ENCODE peak calls at places on chromosomes 3 and 15, in ten cellular contexts. D is kidney; K is T-cell; N is non-pigmented ciliary epithelial cell; H is HCT116; E is activated naive CD4-positive, alpha-beta T cell treated with anti-CD3 and anti-CD28 coated beads, Interleukin-2, amount 50 U/mL, for 72 hours; W is cerebellum; Q is fibroblast of lung; A is T-helper 17 cell; S is SHP77. T is an unnamed sample.

GRCh38 chr15:101320501-101321052 is 25.5 kb upstream of the SNRPA1 start:
- DNase-seq in D (peak), K (peak), N (no peak), H (no peak), E (peak), W (no peak), Q (peak), A (no peak), S (peak), T (no peak)

GRCh38 chr3:64708456-64708855 is 20.7 kb upstream of the ADAMTS9 start:
- DNase-seq in D (no peak), K (no peak), N (no peak), H (no peak), E (no peak), W (no peak), Q (no peak), A (no peak), S (no peak), T (no peak)

GRCh38 chr3:102530443-102531195 is 95.8 kb downstream of the ZPLD1 start:
- DNase-seq in D (no peak), K (no peak), N (no peak), H (no peak), E (no peak), W (no peak), Q (peak), A (no peak), S (no peak), T (peak)

GRCh38 chr15:97189152-97189551 is 771.4 kb upstream of the ARRDC4 start:
- DNase-seq in D (no peak), K (no peak), N (no peak), H (no peak), E (no peak), W (no peak), Q (peak), A (no peak), S (no peak), T (peak)

GRCh38 chr3:146532406-146532805 is 12.0 kb downstream of the PLSCR1 start:
- DNase-seq in D (no peak), K (no peak), N (no peak), H (no peak), E (no peak), W (no peak), Q (no peak), A (no peak), S (no peak), T (no peak)

GRCh38 chr3:45555666-45556065 is 38.9 kb upstream of the LIMD1 start:
- DNase-seq in D (no peak), K (no peak), N (no peak), H (no peak), E (no peak), W (no peak), Q (no peak), A (no peak), S (no peak), T (no peak)

GRCh38 chr3:45659661-45660566 is 29.3 kb upstream of the SACM1L start:
- DNase-seq in D (no peak), K (peak), N (no peak), H (peak), E (peak), W (peak), Q (peak), A (peak), S (peak), T (no peak)

GRCh38 chr15:89122532-89123525 is 34.6 kb downstream of the ABHD2 start:
- DNase-seq in D (no peak), K (no peak), N (no peak), H (no peak), E (no peak), W (no peak), Q (peak), A (no peak), S (no peak), T (peak)

GRCh38 chr3:140922634-140923033 is 19.0 kb upstream of the SLC25A36 start:
- DNase-seq in D (no peak), K (no peak), N (no peak), H (no peak), E (no peak), W (no peak), Q (no peak), A (no peak), S (no peak), T (no peak)

GRCh38 chr3:146493761-146494160 is 24.4 kb upstream of the PLSCR2 start:
- DNase-seq in D (no peak), K (no peak), N (no peak), H (no peak), E (no peak), W (no peak), Q (no peak), A (no peak), S (no peak), T (no peak)

GRCh38 chr15:42151012-42151615 is 5.3 kb downstream of the PLA2G4F start:
- DNase-seq in D (peak), K (no peak), N (no peak), H (no peak), E (no peak), W (no peak), Q (no peak), A (no peak), S (no peak), T (no peak)

GRCh38 chr3:157794771-157795170 is 291.6 kb upstream of the VEPH1 start:
- DNase-seq in D (no peak), K (no peak), N (no peak), H (no peak), E (no peak), W (no peak), Q (peak), A (no peak), S (no peak), T (no peak)

GRCh38 chr3:28788571-28788970 is 439.9 kb upstream of the AZI2 start:
- DNase-seq in D (no peak), K (no peak), N (no peak), H (no peak), E (no peak), W (no peak), Q (no peak), A (no peak), S (no peak), T (no peak)

GRCh38 chr15:77415450-77416448 is 4.2 kb downstream of the PEAK1 start:
- DNase-seq in D (no peak), K (no peak), N (no peak), H (no peak), E (no peak), W (no peak), Q (peak), A (no peak), S (no peak), T (no peak)

GRCh38 chr3:101574388-101575156 is 592 bp downstream of the PCNP start:
- DNase-seq in D (peak), K (peak), N (no peak), H (no peak), E (peak), W (no peak), Q (peak), A (no peak), S (peak), T (peak)

GRCh38 chr3:188923671-188924070 is 248.1 kb upstream of the TPRG1 start:
- DNase-seq in D (no peak), K (no peak), N (no peak), H (no peak), E (no peak), W (no peak), Q (no peak), A (no peak), S (no peak), T (no peak)

GRCh38 chr3:31341130-31341529 is 191.6 kb upstream of the STT3B start:
- DNase-seq in D (no peak), K (no peak), N (no peak), H (no peak), E (no peak), W (no peak), Q (no peak), A (no peak), S (no peak), T (no peak)

GRCh38 chr15:64284037-64284436 is 71.9 kb downstream of the CSNK1G1 start:
- DNase-seq in D (no peak), K (no peak), N (peak), H (no peak), E (no peak), W (no peak), Q (peak), A (no peak), S (no peak), T (no peak)

GRCh38 chr3:106261915-106262683 is 393.3 kb upstream of the CBLB start:
- DNase-seq in D (no peak), K (no peak), N (peak), H (no peak), E (no peak), W (no peak), Q (peak), A (no peak), S (no peak), T (no peak)

GRCh38 chr3:45092132-45093031 is 53.8 kb downstream of the CDCP1 start:
- DNase-seq in D (no peak), K (no peak), N (peak), H (peak), E (no peak), W (no peak), Q (peak), A (no peak), S (no peak), T (peak)

GRCh38 chr15:66290518-66290917 is 2.9 kb upstream of the DIS3L start:
- DNase-seq in D (no peak), K (no peak), N (no peak), H (no peak), E (no peak), W (no peak), Q (no peak), A (no peak), S (no peak), T (no peak)

GRCh38 chr3:46496745-46497555 is 826 bp upstream of the RTP3 start:
- DNase-seq in D (no peak), K (peak), N (no peak), H (no peak), E (peak), W (no peak), Q (no peak), A (no peak), S (no peak), T (no peak)

GRCh38 chr3:169929830-169930519 is 18.6 kb downstream of the SAMD7 start:
- DNase-seq in D (no peak), K (no peak), N (no peak), H (peak), E (no peak), W (no peak), Q (no peak), A (no peak), S (no peak), T (no peak)

GRCh38 chr3:34731879-34732278 is 907.4 kb upstream of the ARPP21 start:
- DNase-seq in D (no peak), K (no peak), N (no peak), H (no peak), E (no peak), W (no peak), Q (no peak), A (no peak), S (no peak), T (no peak)

GRCh38 chr15:39946862-39947261 is 12.9 kb downstream of the EIF2AK4 start:
- DNase-seq in D (no peak), K (no peak), N (no peak), H (no peak), E (no peak), W (no peak), Q (peak), A (no peak), S (no peak), T (no peak)

GRCh38 chr3:53671192-53672021 is 174.8 kb downstream of the CHDH start:
- DNase-seq in D (no peak), K (no peak), N (no peak), H (no peak), E (no peak), W (no peak), Q (no peak), A (no peak), S (no peak), T (no peak)

GRCh38 chr3:151087648-151088047 is 2.2 kb downstream of the MED12L start:
- DNase-seq in D (no peak), K (no peak), N (no peak), H (no peak), E (no peak), W (peak), Q (no peak), A (no peak), S (no peak), T (no peak)

GRCh38 chr15:70267879-70268278 is 170.2 kb upstream of the TLE3 start:
- DNase-seq in D (no peak), K (no peak), N (no peak), H (no peak), E (no peak), W (no peak), Q (peak), A (no peak), S (no peak), T (no peak)

GRCh38 chr3:11335056-11335608 is 62.9 kb downstream of the ATG7 start:
- DNase-seq in D (no peak), K (peak), N (peak), H (peak), E (peak), W (peak), Q (peak), A (no peak), S (peak), T (peak)

GRCh38 chr15:66237513-66238235 is 15.9 kb downstream of the MEGF11 start:
- DNase-seq in D (no peak), K (no peak), N (no peak), H (no peak), E (no peak), W (no peak), Q (no peak), A (no peak), S (no peak), T (no peak)

GRCh38 chr3:127779747-127780146 is 42.6 kb downstream of the MGLL start:
- DNase-seq in D (no peak), K (no peak), N (no peak), H (no peak), E (no peak), W (no peak), Q (peak), A (no peak), S (no peak), T (no peak)

GRCh38 chr15:61169904-61170695 is 59.0 kb downstream of the RORA start:
- DNase-seq in D (no peak), K (no peak), N (no peak), H (no peak), E (peak), W (no peak), Q (no peak), A (no peak), S (no peak), T (no peak)

GRCh38 chr3:52771334-52771681 is 568 bp upstream of the NEK4 start:
- DNase-seq in D (no peak), K (no peak), N (no peak), H (no peak), E (no peak), W (no peak), Q (no peak), A (no peak), S (no peak), T (no peak)

GRCh38 chr15:60626051-60626450 is 147.1 kb upstream of the ICE2 start:
- DNase-seq in D (no peak), K (no peak), N (no peak), H (no peak), E (no peak), W (no peak), Q (no peak), A (no peak), S (no peak), T (no peak)

T was measured in retinal pigment epithelial cell.